ENCODE peak calls at places on chromosomes 7 and 10, in four cellular contexts. K, J, W and V are unnamed samples.
A peak's percentile ranks its signal among the peaks of the same experiment; 100 is the strongest.

GRCh38 chr10:27345455-27345909 is 104.9 kb upstream of the ACBD5 start:
- DNase-seq in K (no peak), W (no peak), J (no peak), V (no peak)

GRCh38 chr10:58743466-58744115 is 230.9 kb downstream of the BICC1 start:
- DNase-seq in K (no peak), W (no peak), J (no peak), V (no peak)

GRCh38 chr7:78777844-78778243 is 675.6 kb downstream of the MAGI2 start:
- DNase-seq in K (no peak), W (no peak), J (no peak), V (no peak)

GRCh38 chr10:110527731-110528171 is 30.0 kb downstream of the DUSP5 start:
- DNase-seq in W (no peak), J (no peak), K (no peak), V (no peak)

GRCh38 chr10:26696786-26697162 is 727 bp upstream of the PDSS1 start:
- DNase-seq in W (peak; percentile 18), J (no peak), K (no peak), V (no peak)

GRCh38 chr10:111018021-111018420 is 58.8 kb upstream of the ADRA2A start:
- DNase-seq in W (no peak), J (no peak), K (no peak), V (no peak)

GRCh38 chr7:1593091-1593866 is 23.4 kb upstream of the PSMG3 start:
- DNase-seq in W (no peak), K (no peak), J (no peak), V (no peak)

GRCh38 chr10:11673346-11674330 is 62.2 kb upstream of the USP6NL start:
- DNase-seq in W (no peak), K (no peak), J (no peak), V (no peak)

GRCh38 chr10:5861269-5862031 is 28.2 kb downstream of the ANKRD16 start:
- DNase-seq in J (no peak), K (no peak), W (peak; percentile 78), V (no peak)

GRCh38 chr7:149292101-149292823 is 30.3 kb downstream of the ZNF783 start:
- DNase-seq in W (no peak), K (no peak), J (no peak), V (no peak)

GRCh38 chr10:90598513-90598912 is 259.3 kb downstream of the HTR7 start:
- DNase-seq in W (no peak), K (no peak), J (no peak), V (no peak)

GRCh38 chr7:100102950-100103840 is 1.8 kb downstream of the AP4M1 start:
- DNase-seq in K (no peak), W (no peak), J (no peak), V (no peak)

GRCh38 chr10:43396928-43397624 is 11.9 kb downstream of the HNRNPF start:
- DNase-seq in W (peak; percentile 76), J (peak; percentile 91), K (peak; percentile 96), V (peak; percentile 69)

GRCh38 chr10:47040041-47040491 is 128.8 kb downstream of the PTPN20 start:
- DNase-seq in K (peak; percentile 35), W (no peak), J (no peak), V (no peak)

GRCh38 chr10:64430690-64431323 is 909.6 kb downstream of the REEP3 start:
- DNase-seq in K (no peak), J (no peak), W (peak; percentile 32), V (no peak)

GRCh38 chr7:90720970-90721768 is 125.0 kb downstream of the CDK14 start:
- DNase-seq in W (no peak), K (no peak), J (peak; percentile 16), V (no peak)

GRCh38 chr10:122422266-122422980 is 32.0 kb upstream of the ARMS2 start:
- DNase-seq in K (no peak), J (no peak), W (no peak), V (no peak)

GRCh38 chr10:129695671-129696070 is 228.6 kb downstream of the MGMT start:
- DNase-seq in J (no peak), W (no peak), K (no peak), V (no peak)

GRCh38 chr7:133054167-133054840 is 27.6 kb downstream of the CHCHD3 start:
- DNase-seq in J (no peak), K (no peak), W (no peak), V (no peak)

GRCh38 chr7:116582164-116582732 is 57.4 kb downstream of the CAV1 start:
- DNase-seq in K (no peak), J (no peak), W (no peak), V (no peak)

GRCh38 chr10:68342909-68343516 is 10.3 kb upstream of the PBLD start:
- DNase-seq in K (no peak), W (no peak), J (no peak), V (no peak)

GRCh38 chr10:68346774-68347173 is 14.0 kb upstream of the PBLD start:
- DNase-seq in J (no peak), K (no peak), W (no peak), V (no peak)

GRCh38 chr10:68353537-68353936 is 20.8 kb upstream of the PBLD start:
- DNase-seq in J (no peak), K (no peak), W (no peak), V (no peak)

GRCh38 chr10:68345621-68346020 is 12.9 kb upstream of the PBLD start:
- DNase-seq in J (no peak), W (no peak), K (no peak), V (no peak)

DNA sequence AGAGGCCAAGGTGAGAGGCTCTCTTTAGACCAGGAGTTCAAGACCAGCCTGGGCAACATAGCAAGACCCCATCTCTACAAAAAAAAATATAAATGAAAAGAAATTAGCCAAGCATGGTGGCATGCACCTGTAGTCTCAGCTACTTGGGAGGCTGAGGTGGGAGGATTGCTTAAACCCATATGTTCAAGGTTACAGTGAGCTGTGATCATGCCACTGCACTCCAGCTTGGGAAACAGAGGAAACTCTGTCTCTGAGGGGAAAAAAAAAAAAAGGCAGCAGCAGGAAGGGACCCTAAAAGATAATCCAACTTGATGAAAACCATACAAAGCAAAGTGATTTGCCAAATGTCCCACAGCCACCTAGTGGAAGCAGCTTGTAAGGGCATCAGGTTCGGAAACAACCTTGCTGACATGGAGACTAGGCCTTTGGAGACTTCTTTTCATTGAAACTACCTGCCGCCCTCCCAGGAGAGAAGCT is 15.6 kb upstream of the PBLD start:
- DNase-seq in W (peak; percentile 28), K (no peak), J (no peak), V (peak; percentile 38)
- H3K27ac ChIP-seq in W (no peak overlapping the region), K (no peak overlapping the region), J (no peak overlapping the region), V (no peak overlapping the region)

DNA sequence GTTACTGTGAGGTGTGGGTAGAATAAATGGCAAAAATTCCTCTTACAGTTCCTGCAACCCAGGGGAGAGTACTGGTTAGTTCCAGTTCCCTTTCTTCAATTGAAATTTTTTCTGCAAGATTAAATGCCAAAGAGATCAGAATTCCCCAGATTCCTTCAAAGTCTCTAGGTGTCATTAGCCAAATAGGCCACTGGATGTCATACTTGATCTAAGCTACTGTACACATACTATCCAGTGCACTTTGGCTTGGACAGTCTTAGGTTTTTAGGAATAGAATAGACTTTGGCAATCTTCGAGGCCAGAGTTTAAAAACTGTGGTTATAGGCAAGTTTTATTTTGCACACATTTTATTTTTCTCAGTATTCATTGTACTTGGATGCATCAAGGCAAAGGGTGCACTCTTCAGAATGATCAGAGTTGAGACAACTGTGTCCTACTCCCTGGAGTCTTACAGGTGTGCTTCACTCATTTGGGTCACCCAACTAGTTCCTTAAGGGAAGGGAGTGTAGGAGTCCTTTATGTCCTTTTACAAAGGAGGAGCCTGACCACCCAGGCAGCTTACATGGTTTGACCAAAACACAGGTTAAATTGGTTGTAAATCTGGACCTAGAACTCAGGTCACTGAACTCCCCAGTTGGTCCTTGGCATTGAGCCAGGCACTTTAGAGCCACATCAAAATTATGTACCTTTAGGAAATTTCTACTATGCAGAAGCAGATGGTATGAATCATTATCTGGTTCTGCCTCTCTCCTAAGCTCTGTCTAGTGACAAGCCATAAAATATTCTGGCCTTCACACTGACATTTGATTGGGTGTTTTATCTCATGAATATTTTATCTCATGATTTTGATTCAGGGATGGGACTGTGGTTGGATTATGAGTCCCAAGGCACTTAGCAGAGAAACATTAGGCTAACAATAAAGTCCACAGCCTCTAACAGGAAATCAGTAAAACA is 49.5 kb downstream of the ASAH2B start:
- DNase-seq in K (no peak), W (peak; percentile 51), J (no peak), V (no peak)
- TF ChIP-seq CTCF in K (no peak), W (peak; percentile 79), J (peak; percentile 53), V (no peak)

GRCh38 chr10:51521605-51522004 is 177.8 kb downstream of the CSTF2T start:
- DNase-seq in W (no peak), K (no peak), J (no peak), V (no peak)

GRCh38 chr10:51523440-51523839 is 176.0 kb downstream of the CSTF2T start:
- DNase-seq in W (no peak), J (no peak), K (no peak), V (no peak)

GRCh38 chr10:51524041-51524440 is 175.4 kb downstream of the CSTF2T start:
- DNase-seq in K (no peak), W (no peak), J (no peak), V (no peak)

GRCh38 chr10:51527806-51528205 is 171.6 kb downstream of the CSTF2T start:
- DNase-seq in J (no peak), K (no peak), W (no peak), V (no peak)

DNA sequence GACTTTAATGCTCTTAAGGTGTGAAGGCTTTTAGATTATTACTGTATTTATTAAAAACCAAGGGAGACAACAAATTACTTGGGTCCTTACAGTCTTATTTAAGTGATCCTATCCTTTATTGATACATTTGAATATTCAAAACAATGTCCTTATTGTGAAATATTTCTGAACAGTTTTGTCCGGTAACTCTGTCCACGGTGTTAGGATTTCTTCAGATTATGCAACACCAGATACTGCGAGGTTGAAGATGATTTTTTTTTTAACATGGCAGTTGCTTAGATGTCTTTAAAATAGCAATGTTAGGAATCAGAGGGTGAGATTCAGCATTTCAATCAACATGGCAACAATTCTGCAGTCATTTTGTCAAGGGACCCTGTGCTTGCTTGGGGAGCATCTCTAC is 176.5 kb downstream of the CSTF2T start:
- DNase-seq in K (no peak), J (no peak), W (no peak), V (no peak)
- H3K27me3 ChIP-seq in K (no peaks in the 10 kb centered on the region), J (no peaks in the 10 kb centered on the region), W (peaks cover 8% of the 10 kb centered on the region), V (no peaks in the 10 kb centered on the region)

GRCh38 chr10:71138126-71138860 is 74.1 kb upstream of the UNC5B start:
- DNase-seq in J (no peak), K (no peak), W (no peak), V (no peak)

GRCh38 chr10:71135276-71135675 is 77.1 kb upstream of the UNC5B start:
- DNase-seq in J (no peak), W (no peak), K (no peak), V (no peak)

GRCh38 chr10:71134732-71135211 is 77.6 kb upstream of the UNC5B start:
- DNase-seq in W (no peak), J (no peak), K (no peak), V (no peak)

GRCh38 chr10:71137701-71138100 is 74.7 kb upstream of the UNC5B start:
- DNase-seq in W (no peak), K (no peak), J (no peak), V (no peak)

DNA sequence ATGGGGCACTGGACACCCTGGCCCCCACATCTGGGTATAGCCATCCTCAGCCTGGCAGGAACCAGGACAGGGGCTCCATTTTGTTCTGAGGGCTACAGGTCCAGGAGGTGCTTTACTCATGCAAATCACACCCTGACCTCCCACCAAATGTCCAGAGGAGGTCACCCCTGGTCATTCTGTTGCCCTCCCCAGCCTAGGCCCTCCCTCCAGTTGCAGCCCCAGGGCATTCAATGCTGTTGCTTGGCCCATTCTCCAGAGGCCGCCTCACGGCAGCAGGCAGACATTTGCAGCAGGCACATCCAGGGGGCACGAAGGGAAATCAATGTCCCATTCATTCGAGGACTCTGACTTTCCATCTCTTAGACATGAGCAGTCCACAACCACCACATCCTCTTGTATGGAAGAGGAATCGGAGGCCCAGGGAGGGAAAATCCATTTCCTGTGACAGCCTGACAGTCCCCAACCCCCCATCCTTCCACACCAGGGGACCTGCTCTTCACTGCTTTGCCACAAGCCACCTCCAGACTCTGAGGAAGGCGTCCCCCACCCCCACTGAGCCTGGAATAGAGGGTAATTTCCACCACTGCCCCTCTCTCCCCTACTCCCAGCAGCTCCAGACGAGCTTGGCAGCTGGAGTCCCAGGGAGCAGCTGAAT is 76.2 kb upstream of the UNC5B start:
- DNase-seq in K (no peak), W (no peak), J (no peak), V (no peak)
- H3K27ac ChIP-seq in K (no peak overlapping the region), W (no peak overlapping the region), J (no peak overlapping the region), V (no peak overlapping the region)